ENCODE peak calls at places on chromosomes 5 and 9, in seven cellular contexts. D is adrenal gland, T is A549, Z is tibial nerve, K is ovary, G is endothelial cell of umbilical vein, A is IMR-90. Q is an unnamed sample.

GRCh38 chr9:133691659-133692363 is 46.3 kb downstream of the SARDH start:
- DNase-seq in D (no peak), T (no peak), Z (no peak), K (peak), G (no peak), A (peak), Q (no peak)

GRCh38 chr5:72767289-72768010 is 49.0 kb upstream of the TNPO1 start:
- DNase-seq in D (peak), T (peak), Z (no peak), K (no peak), G (peak), A (no peak), Q (no peak)

GRCh38 chr9:78213696-78214095 is 22.2 kb upstream of the CEP78 start:
- DNase-seq in D (no peak), T (no peak), Z (no peak), K (no peak), G (peak), A (no peak), Q (no peak)

GRCh38 chr9:92607088-92607487 is 62.8 kb downstream of the IPPK start:
- DNase-seq in D (no peak), T (no peak), Z (peak), K (no peak), G (peak), A (peak), Q (no peak)

GRCh38 chr5:16502866-16503265 is 37.3 kb upstream of the ZNF622 start:
- DNase-seq in D (no peak), T (no peak), Z (no peak), K (no peak), G (no peak), A (peak), Q (no peak)

GRCh38 chr9:124834586-124834985 is 18.7 kb upstream of the WDR38 start:
- DNase-seq in D (no peak), T (no peak), Z (no peak), K (no peak), G (no peak), A (peak), Q (no peak)

GRCh38 chr5:34715711-34716110 is 59.6 kb downstream of the RAI14 start:
- DNase-seq in D (no peak), T (no peak), Z (no peak), K (no peak), G (peak), A (peak), Q (no peak)

GRCh38 chr9:127495884-127496555 is 44.7 kb downstream of the LRSAM1 start:
- DNase-seq in D (no peak), T (no peak), Z (no peak), K (no peak), G (no peak), A (no peak), Q (peak)

GRCh38 chr9:133100518-133101355 is 20.3 kb downstream of the RALGDS start:
- DNase-seq in D (no peak), T (no peak), Z (no peak), K (peak), G (no peak), A (no peak), Q (no peak)

DNA sequence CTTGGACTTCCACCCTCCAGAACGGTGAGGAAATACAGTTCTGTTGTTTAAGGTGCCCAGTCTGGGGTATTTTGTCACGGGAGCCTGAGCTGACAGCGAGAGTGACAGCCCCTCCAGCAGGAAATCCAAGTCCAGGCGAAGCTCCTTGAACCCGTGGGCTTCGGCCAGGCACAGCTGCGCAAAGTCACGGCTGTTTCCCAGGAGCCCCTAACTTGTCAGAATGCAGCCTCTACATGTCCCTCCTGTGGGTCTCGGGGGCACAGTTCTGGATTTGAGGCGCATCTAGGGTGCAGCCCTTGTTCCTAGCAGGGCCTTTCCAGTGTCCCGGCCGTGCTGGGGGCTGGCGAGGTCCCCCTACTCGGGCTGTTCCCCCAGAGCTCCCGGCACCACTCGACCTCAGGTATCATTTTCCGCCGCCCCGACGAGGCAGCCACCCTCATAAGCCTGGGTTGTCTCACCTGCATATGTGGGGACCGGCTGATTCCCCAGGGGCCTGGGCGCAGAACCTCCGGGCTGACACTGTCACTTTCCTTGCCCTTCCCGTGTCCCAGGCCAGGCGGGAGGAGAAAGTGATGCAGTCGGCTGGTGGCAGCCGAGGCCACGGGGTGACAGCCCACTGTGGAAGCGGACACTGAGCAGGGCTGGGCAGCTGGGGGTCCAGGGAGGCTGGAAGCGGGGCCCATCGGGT is 4.5 kb downstream of the LCN8 start:
- DNase-seq in D (no peak), T (no peak), Z (no peak), K (no peak), G (no peak), A (no peak), Q (no peak)
- TF ChIP-seq POLR2A in D (no peak), T (no peak), Z (no peak), K (no peak), G (no peak), A (no peak), Q (no peak)

GRCh38 chr9:87102131-87102530 is 154.8 kb upstream of the GAS1 start:
- DNase-seq in D (no peak), T (no peak), Z (no peak), K (no peak), G (no peak), A (peak), Q (no peak)
- TF ChIP-seq POLR2A in D (no peak), T (no peak), Z (no peak), K (no peak), G (no peak), A (no peak), Q (no peak)

DNA sequence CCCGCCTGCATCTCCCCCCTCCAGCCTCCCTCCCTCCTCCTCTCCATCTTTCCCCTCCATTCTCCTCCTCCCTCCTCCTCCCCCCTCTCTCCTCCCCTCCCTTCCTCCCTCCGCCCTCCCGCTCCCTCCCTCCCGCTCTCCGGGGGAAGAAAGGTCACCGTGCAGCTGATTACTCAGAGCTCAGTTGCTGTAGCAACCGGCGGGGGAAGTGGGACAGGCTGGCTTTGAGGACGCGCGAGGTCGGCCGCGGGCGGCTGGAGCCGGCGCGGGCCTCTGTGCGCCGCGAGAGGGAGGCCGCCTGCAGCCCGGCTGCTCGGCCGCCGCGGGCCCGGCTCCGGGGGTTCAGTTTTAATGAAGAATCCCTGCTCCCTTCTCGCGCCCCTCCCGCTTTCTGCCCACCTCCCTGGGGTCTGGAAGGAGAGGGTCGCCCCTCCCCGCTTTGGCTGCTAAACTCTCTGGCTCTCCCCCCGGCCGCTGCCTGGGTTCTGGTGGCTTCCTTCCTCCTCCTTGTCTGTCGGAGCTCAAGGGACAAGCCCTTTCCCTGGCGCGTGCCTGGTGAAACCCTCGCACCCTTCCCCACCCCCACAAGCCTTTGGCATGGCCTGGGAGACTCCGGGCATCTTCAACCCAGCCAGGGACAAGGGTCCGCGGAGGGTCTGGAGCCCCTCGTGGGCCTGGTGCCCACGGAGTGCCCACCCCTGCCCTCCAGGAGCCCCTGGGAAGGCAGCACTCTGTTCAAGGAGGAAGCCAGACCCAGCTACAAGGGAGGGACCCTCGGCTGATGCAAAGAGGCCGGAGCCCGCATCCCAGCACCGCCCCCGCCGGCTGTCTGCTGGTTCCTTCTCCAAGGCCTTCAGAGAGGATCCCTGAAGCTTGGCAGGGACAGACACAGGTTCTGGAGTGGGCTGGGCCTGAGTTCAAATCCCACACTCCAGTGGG is 160.3 kb downstream of the C9orf50 start:
- DNase-seq in D (peak), T (peak), Z (peak), K (peak), G (peak), A (peak), Q (peak)
- TF ChIP-seq POLR2A in D (peak), T (no peak), Z (peak), K (peak), G (no peak), A (peak), Q (peak)

DNA sequence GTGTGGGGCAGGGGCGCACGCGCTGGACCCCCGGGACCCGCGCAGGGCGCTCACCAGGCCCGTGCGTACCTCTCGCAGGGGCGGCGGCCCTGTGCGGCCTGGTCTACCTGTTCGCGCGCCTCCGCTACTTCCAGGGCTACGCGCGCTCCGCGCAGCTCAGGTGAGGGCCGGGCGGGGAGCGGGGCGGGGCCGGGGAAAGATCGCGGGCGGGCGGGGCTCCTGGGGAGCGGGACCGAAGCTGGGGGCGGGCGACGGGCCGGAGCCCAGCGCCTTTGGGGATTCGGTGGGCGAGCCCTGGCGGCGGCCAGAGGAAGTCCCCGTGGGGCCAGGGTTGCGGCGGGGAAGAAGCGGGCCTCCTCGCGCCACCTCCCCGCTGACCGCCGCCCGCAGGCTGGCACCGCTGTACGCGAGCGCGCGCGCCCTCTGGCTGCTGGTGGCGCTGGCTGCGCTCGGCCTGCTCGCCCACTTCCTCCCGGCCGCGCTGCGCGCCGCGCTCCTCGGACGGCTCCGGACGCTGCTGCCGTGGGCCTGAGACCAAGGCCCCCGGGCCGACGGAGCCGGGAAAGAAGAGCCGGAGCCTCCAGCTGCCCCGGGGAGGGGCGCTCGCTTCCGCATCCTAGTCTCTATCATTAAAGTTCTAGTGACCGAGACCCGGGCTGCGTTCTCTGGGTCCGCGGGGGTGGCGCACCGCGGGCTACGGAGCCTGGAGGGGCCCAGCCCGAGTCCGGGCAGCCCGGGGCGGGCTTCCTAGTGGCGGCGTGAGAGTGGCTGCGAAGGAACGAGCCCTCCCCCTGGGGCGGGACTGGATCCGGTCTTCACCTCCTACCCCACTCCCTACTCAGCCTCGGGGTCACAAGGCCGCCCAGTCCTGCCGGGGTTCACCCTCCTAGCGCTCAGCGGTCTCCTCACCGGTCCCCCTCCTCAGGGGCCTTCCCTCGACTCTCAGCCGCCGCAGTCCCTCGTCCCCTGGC is 2.4 kb downstream of the LTC4S start:
- DNase-seq in D (peak), T (no peak), Z (peak), K (peak), G (peak), A (peak), Q (peak)
- TF ChIP-seq POLR2A in D (peak), T (peak), Z (peak), K (no peak), G (peak), A (peak), Q (no peak)

GRCh38 chr5:134527156-134527960 is 1.9 kb downstream of the JADE2 start:
- DNase-seq in D (peak), T (peak), Z (peak), K (peak), G (peak), A (peak), Q (peak)
- TF ChIP-seq POLR2A in D (peak), T (peak), Z (peak), K (peak), G (peak), A (peak), Q (no peak)

GRCh38 chr5:10331341-10331796 is 22.1 kb upstream of the MARCHF6 start:
- DNase-seq in D (peak), T (no peak), Z (peak), K (peak), G (no peak), A (peak), Q (no peak)

GRCh38 chr5:10334830-10335229 is 18.7 kb upstream of the MARCHF6 start:
- DNase-seq in D (no peak), T (no peak), Z (no peak), K (no peak), G (no peak), A (no peak), Q (no peak)

GRCh38 chr5:10332301-10332700 is 21.2 kb upstream of the MARCHF6 start:
- DNase-seq in D (no peak), T (no peak), Z (no peak), K (no peak), G (no peak), A (no peak), Q (no peak)

GRCh38 chr5:10335711-10336470 is 17.6 kb upstream of the MARCHF6 start:
- DNase-seq in D (no peak), T (no peak), Z (no peak), K (no peak), G (no peak), A (no peak), Q (no peak)

DNA sequence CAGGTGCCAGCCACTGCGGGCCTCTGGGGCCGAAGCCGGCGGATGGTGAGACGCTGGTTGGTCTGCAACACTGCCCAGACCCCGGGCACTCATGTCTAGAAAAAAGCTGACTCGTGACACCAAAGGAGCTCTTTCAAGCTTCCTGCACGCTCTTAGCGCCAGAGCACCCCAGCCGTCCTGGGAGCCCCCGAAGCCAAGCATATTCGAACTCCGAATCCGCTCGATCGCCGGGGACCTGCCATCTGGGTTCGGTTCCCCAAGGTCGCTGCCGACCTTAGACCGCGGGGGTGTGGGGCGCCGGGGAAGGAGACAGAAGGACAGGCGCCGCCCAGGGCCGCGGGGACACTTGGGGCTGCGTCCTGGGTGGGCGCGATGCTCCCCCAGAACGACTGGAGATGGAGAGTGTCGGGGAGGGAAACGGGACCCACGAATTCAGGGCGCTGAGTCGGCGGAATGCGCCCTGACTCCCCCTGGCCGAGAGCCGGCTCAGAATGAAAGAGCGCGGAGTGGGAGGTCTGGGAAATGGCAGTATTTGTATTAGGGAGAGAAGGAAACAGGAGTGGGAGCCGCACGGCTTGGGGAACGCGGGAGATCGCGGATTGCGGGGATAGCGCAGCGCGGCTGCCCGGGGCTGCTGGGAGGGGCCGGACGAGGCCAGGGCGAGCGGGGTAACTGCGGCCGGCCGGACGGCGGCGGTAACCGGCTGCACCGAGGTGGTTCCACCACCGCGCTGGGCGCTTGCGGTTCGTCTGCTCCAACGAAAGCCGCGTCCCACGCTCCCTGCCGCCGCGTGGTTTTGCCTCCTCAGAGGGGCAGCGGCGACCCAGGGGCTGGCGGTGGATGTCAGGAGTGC is 20.1 kb upstream of the MARCHF6 start:
- DNase-seq in D (peak), T (peak), Z (no peak), K (peak), G (peak), A (peak), Q (peak)
- TF ChIP-seq POLR2A in D (no peak), T (no peak), Z (no peak), K (no peak), G (no peak), A (no peak), Q (no peak)

GRCh38 chr9:89661956-89662717 is 57.3 kb downstream of the GADD45G start:
- DNase-seq in D (peak), T (peak), Z (peak), K (peak), G (peak), A (peak), Q (peak)
- TF ChIP-seq POLR2A in D (no peak), T (no peak), Z (no peak), K (no peak), G (no peak), A (no peak), Q (no peak)

DNA sequence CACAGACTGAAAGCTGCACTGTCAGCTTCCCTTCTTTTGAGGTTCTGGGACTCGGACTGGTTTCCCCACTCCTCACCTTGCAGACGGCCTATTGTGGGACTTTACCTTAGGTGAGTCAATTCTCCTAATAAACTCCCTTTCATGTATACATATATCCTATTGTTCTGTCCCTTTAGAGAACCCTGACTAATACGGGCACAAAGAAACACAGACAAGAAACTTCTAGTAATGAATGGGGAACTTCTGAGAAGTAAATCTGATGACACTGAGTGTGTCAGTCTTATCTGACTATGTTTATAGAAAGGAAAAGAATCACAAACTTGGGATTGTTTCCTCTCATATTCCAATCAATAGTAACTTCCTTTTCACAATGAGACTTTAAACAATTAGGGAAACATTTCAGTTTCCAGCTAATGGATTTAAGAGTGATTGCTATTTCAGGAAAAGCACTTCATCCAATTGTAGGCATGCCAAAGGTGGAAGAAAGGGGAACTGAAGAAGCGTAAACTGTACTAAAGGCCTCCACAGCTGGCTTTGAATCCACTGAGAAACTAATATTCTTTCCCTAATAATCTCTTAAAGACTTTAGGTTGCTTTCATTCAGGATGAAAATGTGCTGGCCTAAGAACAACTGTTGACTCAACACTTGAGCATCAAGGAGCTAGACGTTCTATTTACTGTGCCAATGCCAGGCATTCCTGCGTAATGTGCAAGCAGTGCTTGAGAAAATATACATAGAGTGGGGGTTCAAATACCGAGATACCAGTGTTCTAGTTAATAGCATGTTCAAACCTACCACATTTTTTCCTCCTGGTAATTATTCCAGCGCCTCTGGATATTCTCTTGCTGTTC is 127.8 kb upstream of the PTGER4 start:
- DNase-seq in D (no peak), T (peak), Z (no peak), K (no peak), G (peak), A (peak), Q (no peak)
- TF ChIP-seq POLR2A in D (no peak), T (no peak), Z (no peak), K (no peak), G (peak), A (no peak), Q (no peak)

GRCh38 chr9:109313351-109313750 is 7.5 kb downstream of the EPB41L4B start:
- DNase-seq in D (no peak), T (no peak), Z (no peak), K (no peak), G (no peak), A (no peak), Q (no peak)
- TF ChIP-seq POLR2A in D (no peak), T (no peak), Z (no peak), K (no peak), G (no peak), A (no peak), Q (no peak)

GRCh38 chr5:38556599-38557308 is at the start of gene LIFR:
- DNase-seq in D (peak), T (peak), Z (peak), K (peak), G (peak), A (peak), Q (peak)
- TF ChIP-seq POLR2A in D (peak), T (peak), Z (peak), K (peak), G (peak), A (no peak), Q (no peak)

Q was measured in erythroblast.